ENCODE peak calls at places on chromosomes 3 and 15, in seven cellular contexts. A is NT2/D1, R is K562, I is HepG2, K is HCT116, W is SK-N-SH, D is GM12878. O is an unnamed sample.

GRCh38 chr15:64426845-64427465 is 33.4 kb upstream of the ZNF609 start:
- DNase-seq in A (no peak), K (peak), W (no peak), I (peak), R (no peak), D (no peak), O (no peak)

GRCh38 chr15:48371961-48372360 is 40.7 kb downstream of the DUT start:
- DNase-seq in K (no peak), W (no peak), I (no peak), R (no peak), D (no peak), A (no peak), O (no peak)

GRCh38 chr3:16511561-16512434 is 1.7 kb downstream of the RFTN1 start:
- DNase-seq in R (no peak), W (no peak), D (peak), K (no peak), I (no peak), A (no peak), O (no peak)

GRCh38 chr3:170869645-170870593 is at the start of gene RPL22L1:
- DNase-seq in I (peak), D (peak), W (peak), A (peak), R (peak), K (peak), O (peak)

GRCh38 chr3:157498374-157498773 is 4.8 kb downstream of the VEPH1 start:
- DNase-seq in A (no peak), D (no peak), K (no peak), W (no peak), I (no peak), R (no peak), O (no peak)

GRCh38 chr15:77821188-77821958 is 188.7 kb upstream of the LINGO1 start:
- DNase-seq in K (peak), R (peak), W (peak), D (no peak), I (peak), A (peak), O (peak)

GRCh38 chr3:122619040-122619439 is 41.6 kb downstream of the PARP15 start:
- DNase-seq in I (no peak), A (no peak), W (no peak), K (no peak), R (no peak), D (peak), O (no peak)

GRCh38 chr3:96869316-96869715 is 54.9 kb downstream of the EPHA6 start:
- DNase-seq in I (no peak), D (no peak), R (no peak), W (no peak), K (no peak), A (no peak), O (no peak)

GRCh38 chr15:57861805-57862586 is 155.5 kb downstream of the POLR2M start:
- DNase-seq in A (no peak), W (no peak), D (no peak), K (no peak), R (no peak), I (no peak), O (no peak)

GRCh38 chr15:31398677-31399260 is 72.1 kb downstream of the KLF13 start:
- DNase-seq in I (peak), K (no peak), R (no peak), A (no peak), D (no peak), W (no peak), O (no peak)

GRCh38 chr3:136624894-136625815 is 127.0 kb downstream of the STAG1 start:
- DNase-seq in K (peak), D (peak), A (peak), W (no peak), I (peak), R (no peak), O (no peak)

GRCh38 chr3:119786409-119786808 is 4.5 kb downstream of the NR1I2 start:
- DNase-seq in R (no peak), D (no peak), K (no peak), A (no peak), W (no peak), I (peak), O (no peak)

GRCh38 chr3:27589795-27590194 is 105.6 kb upstream of the SLC4A7 start:
- DNase-seq in I (no peak), A (no peak), R (no peak), D (no peak), K (no peak), W (no peak), O (no peak)

GRCh38 chr3:24168977-24169376 is 223.9 kb downstream of the NR1D2 start:
- DNase-seq in W (no peak), D (no peak), A (no peak), I (no peak), R (no peak), K (no peak), O (no peak)

GRCh38 chr15:82900511-82900910 is 52.0 kb downstream of the HOMER2 start:
- DNase-seq in I (no peak), R (no peak), A (no peak), K (no peak), W (no peak), D (no peak), O (no peak)

GRCh38 chr15:66766282-66767228 is 64.5 kb downstream of the SMAD6 start:
- DNase-seq in I (no peak), A (no peak), R (no peak), W (no peak), K (no peak), D (no peak), O (no peak)

GRCh38 chr15:90388462-90389182 is 580 bp downstream of the IQGAP1 start:
- DNase-seq in I (peak), R (peak), D (no peak), K (no peak), W (no peak), A (no peak), O (no peak)

GRCh38 chr15:61051570-61052031 is 177.5 kb downstream of the RORA start:
- DNase-seq in A (peak), W (peak), R (no peak), K (no peak), I (peak), D (no peak), O (peak)

GRCh38 chr3:130480736-130481135 is 36.2 kb upstream of the COL6A6 start:
- DNase-seq in W (no peak), R (peak), K (peak), A (peak), I (no peak), D (no peak), O (peak)

GRCh38 chr15:93028632-93029612 is 60.1 kb downstream of the RGMA start:
- DNase-seq in I (no peak), A (no peak), D (no peak), R (no peak), W (no peak), K (no peak), O (no peak)

GRCh38 chr3:182709306-182709705 is 84.0 kb upstream of the ATP11B start:
- DNase-seq in D (no peak), I (no peak), W (no peak), A (no peak), K (no peak), R (no peak), O (no peak)

GRCh38 chr3:35663471-35663870 is 24.1 kb downstream of the ARPP21 start:
- DNase-seq in R (no peak), W (no peak), A (no peak), K (no peak), D (no peak), I (no peak), O (no peak)

GRCh38 chr3:45082139-45082538 is 56.0 kb downstream of the CLEC3B start:
- DNase-seq in K (no peak), R (no peak), D (no peak), W (no peak), I (no peak), A (no peak), O (no peak)

GRCh38 chr3:31770822-31771326 is 210.2 kb downstream of the OSBPL10 start:
- DNase-seq in I (no peak), W (no peak), A (no peak), K (no peak), R (no peak), D (no peak), O (no peak)

GRCh38 chr3:197083486-197083885 is 53.9 kb upstream of the MELTF start:
- DNase-seq in D (no peak), K (no peak), I (no peak), A (no peak), W (no peak), R (no peak), O (no peak)

GRCh38 chr3:172856766-172857742 is 106.5 kb downstream of the ECT2 start:
- DNase-seq in D (no peak), W (no peak), A (no peak), R (peak), I (peak), K (peak), O (no peak)

GRCh38 chr3:27193056-27193455 is 176.1 kb downstream of the NEK10 start:
- DNase-seq in R (no peak), W (no peak), D (no peak), A (no peak), K (no peak), I (no peak), O (no peak)

GRCh38 chr3:141485578-141486415 is 1.0 kb upstream of the RASA2 start:
- DNase-seq in D (no peak), R (peak), I (peak), W (no peak), A (no peak), K (peak), O (no peak)

GRCh38 chr15:38076806-38077205 is 142.4 kb downstream of the TMCO5A start:
- DNase-seq in I (no peak), D (no peak), A (no peak), K (no peak), W (no peak), R (no peak), O (peak)

GRCh38 chr15:101525087-101525669 is 35.7 kb upstream of the PCSK6 start:
- DNase-seq in R (no peak), K (no peak), I (no peak), A (no peak), W (peak), D (no peak), O (no peak)

GRCh38 chr3:142844339-142844977 is 44.4 kb downstream of the PCOLCE2 start:
- DNase-seq in I (peak), D (no peak), A (no peak), W (peak), K (peak), R (peak), O (no peak)

GRCh38 chr3:45060165-45060897 is 34.2 kb downstream of the CLEC3B start:
- DNase-seq in W (no peak), A (no peak), D (no peak), R (no peak), I (no peak), K (no peak), O (no peak)

GRCh38 chr3:66393486-66394260 is 107.1 kb downstream of the LRIG1 start:
- DNase-seq in D (peak), K (no peak), W (no peak), R (no peak), A (no peak), I (no peak), O (no peak)

GRCh38 chr3:165800970-165801369 is 36.3 kb downstream of the BCHE start:
- DNase-seq in D (no peak), I (no peak), A (no peak), W (no peak), K (no peak), R (no peak), O (no peak)

GRCh38 chr3:187696036-187696435 is 6.3 kb downstream of the RTP2 start:
- DNase-seq in W (no peak), R (no peak), K (no peak), D (no peak), A (no peak), I (no peak), O (no peak)

GRCh38 chr3:146184616-146185015 is 23.6 kb upstream of the PLOD2 start:
- DNase-seq in I (no peak), R (no peak), A (no peak), D (no peak), W (no peak), K (peak), O (no peak)

GRCh38 chr15:59298255-59298856 is 74.3 kb downstream of the MYO1E start:
- DNase-seq in K (peak), A (no peak), D (peak), W (no peak), R (no peak), I (no peak), O (no peak)

GRCh38 chr15:59299919-59300617 is 72.6 kb downstream of the MYO1E start:
- DNase-seq in W (no peak), A (no peak), K (peak), I (no peak), R (no peak), D (peak), O (no peak)

GRCh38 chr15:59301527-59301926 is 71.1 kb downstream of the MYO1E start:
- DNase-seq in D (no peak), A (no peak), W (no peak), I (no peak), R (no peak), K (no peak), O (no peak)

GRCh38 chr15:59298876-59299275 is 73.8 kb downstream of the MYO1E start:
- DNase-seq in W (no peak), I (no peak), K (no peak), D (no peak), A (no peak), R (no peak), O (no peak)

GRCh38 chr15:59300618-59301139 is 72.0 kb downstream of the MYO1E start:
- DNase-seq in R (no peak), K (no peak), I (no peak), W (no peak), A (no peak), D (no peak), O (no peak)
- TF ChIP-seq YY1 in R (no peak), K (no peak), I (no peak), W (no peak), A (no peak), D (no peak), O (no peak)

GRCh38 chr3:133124511-133124910 is 86.3 kb downstream of the TMEM108 start:
- DNase-seq in W (peak), D (no peak), R (peak), A (no peak), I (no peak), K (no peak), O (no peak)
- TF ChIP-seq YY1 in W (no peak), D (no peak), R (no peak), A (no peak), I (no peak), K (no peak), O (no peak)

DNA sequence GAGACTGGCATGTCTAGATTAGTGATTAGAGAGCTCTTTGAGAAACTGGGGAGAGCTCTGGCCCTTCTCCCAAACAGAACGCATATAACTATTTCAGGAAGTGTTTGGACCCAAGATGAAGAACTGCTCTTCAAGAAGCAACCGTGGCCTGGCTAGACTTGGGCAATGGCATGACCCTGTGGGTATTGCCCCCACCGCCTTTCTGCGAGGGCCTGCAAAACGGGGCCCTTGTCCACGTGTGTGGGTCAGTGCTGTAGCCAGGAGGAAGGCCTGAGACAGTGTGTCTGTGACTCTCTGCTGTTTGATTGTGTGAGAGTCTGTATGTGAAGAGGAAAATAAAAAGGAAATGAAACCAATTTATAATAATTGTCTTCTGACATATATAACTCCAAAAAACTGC is 42.5 kb downstream of the EEFSEC start:
- DNase-seq in I (no peak), W (no peak), R (no peak), K (no peak), D (no peak), A (no peak), O (no peak)
- TF ChIP-seq YY1 in I (no peak), W (no peak), R (no peak), K (no peak), D (no peak), A (no peak), O (no peak)

DNA sequence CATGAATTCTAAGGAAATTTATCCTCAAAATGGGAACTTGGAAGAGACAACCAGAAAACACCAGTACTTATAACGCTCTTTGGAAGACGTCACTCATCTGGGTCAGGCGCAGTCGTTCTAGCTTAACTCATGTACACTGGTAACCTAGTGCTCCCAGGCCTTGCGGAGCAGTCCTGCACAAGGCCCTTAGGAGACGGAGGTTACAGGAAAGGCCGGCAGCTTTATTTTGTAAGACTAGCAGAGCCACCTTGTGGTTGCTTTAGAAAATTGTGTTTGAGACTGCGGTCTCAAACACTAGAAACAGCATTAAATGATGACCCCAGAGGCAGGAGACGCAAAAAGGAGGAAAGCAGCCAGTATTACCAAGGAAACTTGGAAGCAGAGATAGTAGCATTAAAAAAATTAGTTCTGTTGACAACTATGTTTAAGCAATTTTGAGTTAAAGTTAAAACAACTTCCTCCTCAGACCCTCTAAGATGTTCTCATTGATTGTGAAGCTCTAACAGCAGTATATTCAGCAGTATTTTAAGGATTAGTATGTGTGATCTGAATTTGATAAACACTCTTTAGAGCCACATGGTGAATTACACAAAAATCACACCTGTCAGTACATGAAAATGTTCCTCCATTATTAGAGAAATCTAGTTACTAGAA is 141.9 kb upstream of the C2CD4B start:
- DNase-seq in D (no peak), I (peak), W (peak), K (peak), A (peak), R (peak), O (no peak)
- TF ChIP-seq YY1 in D (no peak), I (no peak), W (no peak), K (no peak), A (no peak), R (no peak), O (peak)

GRCh38 chr3:169659096-169659521 is 4.4 kb downstream of the MECOM start:
- DNase-seq in W (peak), D (no peak), K (no peak), A (no peak), R (no peak), I (no peak), O (peak)
- TF ChIP-seq YY1 in W (no peak), D (no peak), K (no peak), A (no peak), R (no peak), I (no peak), O (no peak)

GRCh38 chr3:139354661-139355060 is 10.8 kb downstream of the MRPS22 start:
- DNase-seq in I (no peak), W (no peak), K (no peak), D (no peak), A (no peak), R (no peak), O (no peak)

GRCh38 chr3:139355937-139356336 is 12.1 kb downstream of the MRPS22 start:
- DNase-seq in K (no peak), A (no peak), W (no peak), R (no peak), D (no peak), I (no peak), O (no peak)

GRCh38 chr3:139357899-139358298 is 14.1 kb downstream of the MRPS22 start:
- DNase-seq in R (no peak), A (no peak), D (peak), W (no peak), K (no peak), I (no peak), O (no peak)

GRCh38 chr3:139355502-139355901 is 11.7 kb downstream of the MRPS22 start:
- DNase-seq in R (no peak), W (no peak), K (no peak), D (no peak), I (no peak), A (no peak), O (no peak)

DNA sequence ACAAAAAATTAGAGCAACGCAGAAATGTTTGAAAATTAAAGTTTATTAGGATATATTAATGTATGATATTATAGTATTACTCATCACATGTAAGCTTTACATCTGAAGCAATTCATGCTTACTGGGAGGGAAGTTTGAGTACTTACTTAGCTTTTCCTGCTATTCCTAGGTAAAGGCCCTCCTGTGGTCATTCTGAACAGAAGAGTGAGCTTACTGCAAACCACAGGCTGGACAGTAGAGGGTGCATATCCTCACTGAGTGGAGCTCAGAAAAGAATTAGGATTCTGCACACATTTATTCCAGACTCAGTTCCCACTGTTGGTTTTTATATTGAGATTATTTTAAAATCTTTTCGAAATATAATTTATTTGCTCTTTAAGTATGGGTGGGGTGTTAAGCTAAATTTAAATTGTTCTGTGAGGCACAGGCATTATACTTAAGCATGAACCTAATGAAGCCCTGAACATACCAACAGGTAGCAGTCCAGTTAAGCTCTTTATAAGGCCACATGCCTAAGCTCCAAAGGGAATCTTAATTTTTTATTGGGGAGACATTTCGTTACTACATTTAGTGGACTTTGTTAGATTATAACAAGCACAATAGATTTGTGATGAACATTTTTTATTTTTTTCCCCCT is 10.2 kb downstream of the MRPS22 start:
- DNase-seq in R (peak), D (no peak), W (peak), A (peak), I (peak), K (peak), O (no peak)
- TF ChIP-seq YY1 in R (no peak), D (no peak), W (no peak), A (no peak), I (no peak), K (no peak), O (no peak)

DNA sequence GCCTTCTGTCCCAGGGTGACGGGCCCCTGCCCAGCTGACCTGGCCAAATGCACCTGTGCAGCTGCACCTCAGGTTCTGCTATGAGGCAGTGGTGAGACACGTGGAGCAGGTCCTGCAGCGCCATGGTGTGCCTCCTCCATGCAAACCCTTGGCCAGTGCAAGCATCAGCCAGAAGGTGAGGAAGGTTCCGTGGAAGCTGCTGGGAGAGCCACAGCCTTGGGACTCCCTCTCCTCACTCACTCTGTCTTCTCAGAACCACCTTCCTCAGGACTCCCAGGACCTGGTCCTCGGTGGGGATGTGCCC is 31.6 kb downstream of the PTPN23 start:
- DNase-seq in A (no peak), K (no peak), D (no peak), R (no peak), I (no peak), W (no peak), O (no peak)
- TF ChIP-seq YY1 in A (no peak), K (no peak), D (no peak), R (no peak), I (no peak), W (no peak), O (no peak)

O was measured in H1.